ENCODE peak calls at places on chromosomes 11 and 22, in six cellular contexts. One of them, this sample, is unnamed.

GRCh38 chr11:31240340-31240904 is 129.1 kb downstream of the DCDC1 start:
- DNase-seq in heart right ventricle: peak; percentile 9
- DNase-seq in lower lobe of right lung: no peak
- DNase-seq in HCT116: peak; percentile 59
- DNase-seq in fibroblast of lung: peak; percentile 70
- DNase-seq in WERI-Rb-1: peak; percentile 48
- DNase-seq in this sample: peak; percentile 9

GRCh38 chr11:64298966-64299846 is 952 bp upstream of the CATSPERZ start:
- DNase-seq in HCT116: no peak
- DNase-seq in WERI-Rb-1: no peak
- DNase-seq in lower lobe of right lung: peak; percentile 70
- DNase-seq in heart right ventricle: peak; percentile 60
- DNase-seq in fibroblast of lung: peak; percentile 28
- DNase-seq in this sample: peak; percentile 85

GRCh38 chr11:86632499-86633269 is 39.7 kb downstream of the ME3 start:
- DNase-seq in lower lobe of right lung: no peak
- DNase-seq in WERI-Rb-1: no peak
- DNase-seq in heart right ventricle: no peak
- DNase-seq in HCT116: peak; percentile 68
- DNase-seq in fibroblast of lung: peak; percentile 91
- DNase-seq in this sample: no peak

GRCh38 chr22:44850946-44851345 is 98.6 kb downstream of the ARHGAP8 start:
- DNase-seq in HCT116: no peak
- DNase-seq in fibroblast of lung: no peak
- DNase-seq in WERI-Rb-1: no peak
- DNase-seq in lower lobe of right lung: no peak
- DNase-seq in heart right ventricle: no peak
- DNase-seq in this sample: no peak

GRCh38 chr11:112780351-112781043 is 180.7 kb upstream of the NCAM1 start:
- DNase-seq in HCT116: no peak
- DNase-seq in lower lobe of right lung: no peak
- DNase-seq in fibroblast of lung: no peak
- DNase-seq in WERI-Rb-1: no peak
- DNase-seq in heart right ventricle: peak; percentile 56
- DNase-seq in this sample: no peak

GRCh38 chr11:100546714-100547113 is 140.4 kb upstream of the ARHGAP42 start:
- DNase-seq in HCT116: peak; percentile 21
- DNase-seq in fibroblast of lung: peak; percentile 40
- DNase-seq in heart right ventricle: no peak
- DNase-seq in lower lobe of right lung: no peak
- DNase-seq in WERI-Rb-1: no peak
- DNase-seq in this sample: no peak

GRCh38 chr22:50342651-50343540 is at the start of gene PPP6R2:
- DNase-seq in heart right ventricle: peak; percentile 80
- DNase-seq in fibroblast of lung: peak; percentile 51
- DNase-seq in lower lobe of right lung: peak; percentile 90
- DNase-seq in HCT116: no peak
- DNase-seq in WERI-Rb-1: peak; percentile 71
- DNase-seq in this sample: peak; percentile 75

GRCh38 chr22:40525250-40525884 is 111.2 kb downstream of the MRTFA start:
- DNase-seq in heart right ventricle: peak; percentile 31
- DNase-seq in WERI-Rb-1: peak; percentile 60
- DNase-seq in lower lobe of right lung: peak; percentile 65
- DNase-seq in fibroblast of lung: peak; percentile 69
- DNase-seq in HCT116: no peak
- DNase-seq in this sample: peak; percentile 69

GRCh38 chr11:128890216-128890542 is 977 bp upstream of the KCNJ5 start:
- DNase-seq in WERI-Rb-1: no peak
- DNase-seq in HCT116: no peak
- DNase-seq in heart right ventricle: no peak
- DNase-seq in fibroblast of lung: no peak
- DNase-seq in lower lobe of right lung: no peak
- DNase-seq in this sample: no peak

GRCh38 chr11:128891912-128892398 is 799 bp downstream of the KCNJ5 start:
- DNase-seq in heart right ventricle: no peak
- DNase-seq in fibroblast of lung: no peak
- DNase-seq in lower lobe of right lung: no peak
- DNase-seq in HCT116: no peak
- DNase-seq in WERI-Rb-1: no peak
- DNase-seq in this sample: no peak

GRCh38 chr11:128890543-128891409 is at the start of gene KCNJ5:
- DNase-seq in HCT116: no peak
- DNase-seq in WERI-Rb-1: no peak
- DNase-seq in heart right ventricle: peak; percentile 38
- DNase-seq in fibroblast of lung: no peak
- DNase-seq in lower lobe of right lung: peak; percentile 59
- DNase-seq in this sample: peak; percentile 69

GRCh38 chr11:128892866-128893565 is 1.9 kb downstream of the KCNJ5 start:
- DNase-seq in heart right ventricle: no peak
- DNase-seq in lower lobe of right lung: no peak
- DNase-seq in fibroblast of lung: no peak
- DNase-seq in WERI-Rb-1: no peak
- DNase-seq in HCT116: no peak
- DNase-seq in this sample: peak; percentile 57

GRCh38 chr11:128891410-128891861 is 280 bp downstream of the KCNJ5 start:
- DNase-seq in fibroblast of lung: peak; percentile 30
- DNase-seq in WERI-Rb-1: no peak
- DNase-seq in HCT116: no peak
- DNase-seq in heart right ventricle: no peak
- DNase-seq in lower lobe of right lung: no peak
- DNase-seq in this sample: no peak
- H3K4me3 ChIP-seq in fibroblast of lung: no peak overlapping the region
- H3K4me3 ChIP-seq in WERI-Rb-1: no peak overlapping the region
- H3K4me3 ChIP-seq in HCT116: peak overlapping the region; percentile 16
- H3K4me3 ChIP-seq in heart right ventricle: peak overlapping the region; percentile 60
- H3K4me3 ChIP-seq in lower lobe of right lung: peak overlapping the region; percentile 62
- H3K4me3 ChIP-seq in this sample: peak overlapping the region; percentile 32

DNA sequence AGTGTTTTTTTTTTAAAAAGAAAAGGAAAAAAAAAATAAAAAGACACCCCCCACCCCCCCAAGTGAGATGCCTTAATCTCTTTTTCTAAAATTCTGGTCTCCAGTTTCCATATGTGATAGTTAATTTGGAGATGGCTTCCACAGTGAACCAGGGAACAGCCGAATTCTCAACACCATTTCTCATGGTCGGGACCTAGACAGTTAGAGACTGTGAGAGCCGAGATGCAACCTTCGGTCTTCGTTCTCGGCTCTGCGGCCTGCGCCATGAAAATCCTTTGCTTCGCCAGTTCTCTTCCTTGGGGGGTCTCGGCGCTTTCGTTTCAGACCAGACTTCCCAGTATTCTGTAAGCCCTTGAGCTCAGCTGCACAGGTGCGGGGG is 731 bp downstream of the CACNG2 start:
- DNase-seq in lower lobe of right lung: no peak
- DNase-seq in fibroblast of lung: no peak
- DNase-seq in WERI-Rb-1: no peak
- DNase-seq in heart right ventricle: no peak
- DNase-seq in HCT116: no peak
- DNase-seq in this sample: no peak
- H3K27me3 ChIP-seq in lower lobe of right lung: peaks cover 69% of the 10 kb centered on the region
- H3K27me3 ChIP-seq in fibroblast of lung: peaks cover 4% of the 10 kb centered on the region
- H3K27me3 ChIP-seq in WERI-Rb-1: peaks cover 92% of the 10 kb centered on the region
- H3K27me3 ChIP-seq in heart right ventricle: peaks cover 78% of the 10 kb centered on the region
- H3K27me3 ChIP-seq in HCT116: peaks cover 78% of the 10 kb centered on the region
- H3K27me3 ChIP-seq in this sample: peaks cover 7% of the 10 kb centered on the region

DNA sequence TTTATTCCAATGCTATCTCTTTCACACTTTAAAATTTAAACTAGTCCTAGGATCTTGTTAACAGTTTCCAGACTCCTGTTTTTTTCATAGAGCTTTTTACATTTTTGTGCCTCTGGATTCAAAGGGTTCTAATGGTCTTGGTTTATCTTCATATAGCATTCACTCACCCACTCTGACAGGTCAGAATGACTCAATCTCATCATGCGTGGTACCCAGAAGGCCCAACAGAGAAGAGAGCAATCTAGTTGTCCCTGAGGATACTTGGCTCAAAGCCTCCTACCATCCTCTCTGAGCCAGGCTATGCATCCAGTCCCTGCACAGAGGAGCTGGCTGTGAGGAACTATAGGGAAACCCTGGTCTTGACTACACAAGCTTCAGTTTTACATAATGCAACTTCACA is 27.5 kb downstream of the MAML2 start:
- DNase-seq in HCT116: no peak
- DNase-seq in lower lobe of right lung: no peak
- DNase-seq in fibroblast of lung: no peak
- DNase-seq in heart right ventricle: no peak
- DNase-seq in WERI-Rb-1: no peak
- DNase-seq in this sample: no peak
- H3K27ac ChIP-seq in HCT116: no peak overlapping the region
- H3K27ac ChIP-seq in lower lobe of right lung: peak overlapping the region; percentile 80
- H3K27ac ChIP-seq in fibroblast of lung: no peak overlapping the region
- H3K27ac ChIP-seq in heart right ventricle: peak overlapping the region; percentile 77
- H3K27ac ChIP-seq in WERI-Rb-1: no peak overlapping the region
- H3K27ac ChIP-seq in this sample: no peak overlapping the region

GRCh38 chr11:130318031-130318673 is 3.4 kb upstream of the ZBTB44 start:
- DNase-seq in WERI-Rb-1: peak; percentile 27
- DNase-seq in lower lobe of right lung: no peak
- DNase-seq in fibroblast of lung: no peak
- DNase-seq in HCT116: no peak
- DNase-seq in heart right ventricle: no peak
- DNase-seq in this sample: no peak
- H3K4me3 ChIP-seq in WERI-Rb-1: no peak overlapping the region
- H3K4me3 ChIP-seq in lower lobe of right lung: no peak overlapping the region
- H3K4me3 ChIP-seq in fibroblast of lung: no peak overlapping the region
- H3K4me3 ChIP-seq in HCT116: no peak overlapping the region
- H3K4me3 ChIP-seq in heart right ventricle: no peak overlapping the region
- H3K4me3 ChIP-seq in this sample: no peak overlapping the region

DNA sequence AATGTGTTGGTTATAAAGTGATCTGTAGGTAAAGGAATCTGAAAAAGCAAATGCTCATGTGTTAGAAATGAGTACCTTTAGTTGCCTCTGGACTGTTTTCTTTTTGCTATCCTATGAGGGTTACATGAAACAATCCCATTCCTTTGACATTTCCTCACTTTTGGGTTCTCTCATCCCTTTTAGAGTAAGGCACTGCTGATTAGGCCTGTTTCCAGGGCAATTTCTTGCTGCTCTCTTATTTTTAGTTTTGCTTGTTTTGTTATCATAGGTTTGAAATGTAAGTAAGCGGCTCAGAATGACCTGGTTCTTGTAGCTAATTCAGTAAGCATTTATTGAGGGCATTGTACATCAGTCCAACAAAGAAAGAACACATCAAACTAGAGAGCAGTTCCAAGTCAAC is 138.9 kb downstream of the DDX10 start:
- DNase-seq in HCT116: no peak
- DNase-seq in heart right ventricle: no peak
- DNase-seq in fibroblast of lung: no peak
- DNase-seq in lower lobe of right lung: no peak
- DNase-seq in WERI-Rb-1: no peak
- DNase-seq in this sample: no peak
- H3K27me3 ChIP-seq in HCT116: no peaks in the 10 kb centered on the region
- H3K27me3 ChIP-seq in heart right ventricle: no peaks in the 10 kb centered on the region
- H3K27me3 ChIP-seq in fibroblast of lung: no peaks in the 10 kb centered on the region
- H3K27me3 ChIP-seq in lower lobe of right lung: no peaks in the 10 kb centered on the region
- H3K27me3 ChIP-seq in WERI-Rb-1: no peaks in the 10 kb centered on the region
- H3K27me3 ChIP-seq in this sample: no peaks in the 10 kb centered on the region

This sample was measured in pancreas.